ENCODE peak calls at places on chromosomes 1 and 21, in four cellular contexts. E is cardiac muscle cell, B is mesenchymal stem cell, I is right lobe of liver. Z is an unnamed sample.

GRCh38 chr1:17662296-17662695 is 92.8 kb upstream of the ACTL8 start:
- DNase-seq in B (no peak), I (no peak), E (no peak), Z (no peak)

GRCh38 chr1:79603862-79604261 is 597.3 kb upstream of the ADGRL4 start:
- DNase-seq in I (no peak), E (peak; percentile 89), B (peak; percentile 43), Z (no peak)

GRCh38 chr1:202551683-202552082 is 158.6 kb downstream of the SYT2 start:
- DNase-seq in B (peak; percentile 49), I (no peak), E (no peak), Z (no peak)

GRCh38 chr1:41576620-41577019 is 92.1 kb upstream of the EDN2 start:
- DNase-seq in I (no peak), E (peak; percentile 53), B (no peak), Z (no peak)

GRCh38 chr1:114274621-114275317 is 121.1 kb upstream of the SYT6 start:
- DNase-seq in B (no peak), I (no peak), E (no peak), Z (no peak)

GRCh38 chr1:208024406-208024805 is 113.5 kb upstream of the CD34 start:
- DNase-seq in B (no peak), I (no peak), E (no peak), Z (no peak)

GRCh38 chr1:40712405-40712944 is 21.0 kb downstream of the NFYC start:
- DNase-seq in B (no peak), I (no peak), E (no peak), Z (no peak)

GRCh38 chr1:112390775-112391602 is 5.0 kb upstream of the CTTNBP2NL start:
- DNase-seq in B (peak; percentile 91), E (peak; percentile 94), I (peak; percentile 73), Z (peak; percentile 76)

GRCh38 chr1:40592107-40592773 is 60.8 kb downstream of the ZNF684 start:
- DNase-seq in I (no peak), E (peak; percentile 48), B (peak; percentile 17), Z (no peak)

GRCh38 chr1:87961992-87962391 is 633.3 kb downstream of the LMO4 start:
- DNase-seq in E (peak; percentile 60), I (no peak), B (no peak), Z (no peak)

GRCh38 chr1:162690672-162691434 is 58.6 kb downstream of the DDR2 start:
- DNase-seq in I (no peak), B (peak; percentile 80), E (peak; percentile 86), Z (peak; percentile 81)

GRCh38 chr1:229191066-229191674 is 79.7 kb upstream of the RAB4A start:
- DNase-seq in B (no peak), E (no peak), I (no peak), Z (no peak)

GRCh38 chr1:56547473-56547872 is 31.9 kb downstream of the PLPP3 start:
- DNase-seq in E (no peak), B (no peak), I (no peak), Z (no peak)
- H3K4me1 ChIP-seq in E (peaks cover 9% of the 10 kb centered on the region), B (no peaks in the 10 kb centered on the region), I (peaks cover 95% of the 10 kb centered on the region), Z (no peaks in the 10 kb centered on the region)

GRCh38 chr1:109620396-109620817 is 770 bp downstream of the AMPD2 start:
- DNase-seq in B (peak; percentile 85), I (peak; percentile 69), E (peak; percentile 75), Z (no peak)
- H3K4me1 ChIP-seq in B (peaks cover 51% of the 10 kb centered on the region), I (peaks cover 43% of the 10 kb centered on the region), E (no peaks in the 10 kb centered on the region), Z (peaks cover 5% of the 10 kb centered on the region)

GRCh38 chr1:66339944-66340343 is 194.0 kb upstream of the SGIP1 start:
- DNase-seq in B (peak; percentile 26), E (peak; percentile 54), I (no peak), Z (no peak)
- H3K4me1 ChIP-seq in B (peaks cover 3% of the 10 kb centered on the region), E (no peaks in the 10 kb centered on the region), I (no peaks in the 10 kb centered on the region), Z (no peaks in the 10 kb centered on the region)

GRCh38 chr21:45324430-45325205 is 36.9 kb upstream of the POFUT2 start:
- DNase-seq in I (peak; percentile 53), E (no peak), B (peak; percentile 62), Z (peak; percentile 61)
- H3K4me1 ChIP-seq in I (peaks cover 10% of the 10 kb centered on the region), E (peaks cover 9% of the 10 kb centered on the region), B (peaks cover 75% of the 10 kb centered on the region), Z (peaks cover 4% of the 10 kb centered on the region)

GRCh38 chr1:30697571-30697970 is 25.8 kb downstream of the MATN1 start:
- DNase-seq in B (no peak), I (peak; percentile 11), E (no peak), Z (no peak)
- H3K4me1 ChIP-seq in B (peaks cover 21% of the 10 kb centered on the region), I (no peaks in the 10 kb centered on the region), E (peaks cover 6% of the 10 kb centered on the region), Z (peaks cover 4% of the 10 kb centered on the region)

DNA sequence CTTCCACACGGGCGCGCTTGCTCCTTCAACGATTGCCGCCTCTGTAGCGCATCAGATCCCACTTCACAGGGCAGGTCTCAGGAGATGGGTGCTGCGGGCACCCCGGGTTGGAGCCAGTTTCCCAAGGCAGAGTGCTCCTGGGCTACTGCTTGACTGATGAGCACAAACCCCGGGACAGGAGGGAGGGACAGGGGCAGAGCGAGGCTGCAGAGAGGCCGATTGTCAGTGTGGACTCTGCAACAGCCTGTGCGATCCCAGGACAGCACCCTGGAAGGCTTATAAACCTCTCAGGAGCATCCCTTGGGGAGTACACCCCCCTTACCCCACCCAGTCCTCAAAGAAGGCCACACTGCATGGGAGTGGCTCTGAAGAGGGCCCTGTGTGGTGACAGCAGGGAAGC is 28.0 kb upstream of the BACE2 start:
- DNase-seq in I (no peak), E (no peak), B (no peak), Z (no peak)
- H3K4me1 ChIP-seq in I (no peaks in the 10 kb centered on the region), E (no peaks in the 10 kb centered on the region), B (peaks cover 4% of the 10 kb centered on the region), Z (peaks cover 4% of the 10 kb centered on the region)

GRCh38 chr1:236850077-236850476 is 55.0 kb downstream of the MTR start:
- DNase-seq in E (no peak), B (no peak), I (no peak), Z (no peak)
- H3K4me1 ChIP-seq in E (peaks cover 2% of the 10 kb centered on the region), B (no peaks in the 10 kb centered on the region), I (peaks cover 43% of the 10 kb centered on the region), Z (no peaks in the 10 kb centered on the region)